ENCODE peak calls at places on chromosomes 11 and 22, in four cellular contexts. A is brain microvascular endothelial cell, K is choroid plexus epithelial cell, L is fibroblast of pulmonary artery. Q is an unnamed sample.

GRCh38 chr11:134560066-134560465 is 148.0 kb upstream of the B3GAT1 start:
- DNase-seq in L (no peak), K (no peak), A (no peak), Q (no peak)

GRCh38 chr11:2298795-2299747 is 2.6 kb downstream of the C11orf21 start:
- DNase-seq in K (peak; percentile 36), A (no peak), L (no peak), Q (no peak)

GRCh38 chr11:119481667-119482400 is 58.9 kb upstream of the THY1 start:
- DNase-seq in L (no peak), K (no peak), A (no peak), Q (no peak)

GRCh38 chr22:33658775-33659174 is 261.5 kb downstream of the LARGE1 start:
- DNase-seq in K (peak; percentile 74), A (peak; percentile 2), L (peak; percentile 90), Q (no peak)

GRCh38 chr11:36469063-36469462 is 41.0 kb downstream of the TRAF6 start:
- DNase-seq in K (peak; percentile 57), A (peak; percentile 60), L (peak; percentile 20), Q (no peak)

GRCh38 chr22:21651521-21652009 is 9.5 kb downstream of the SDF2L1 start:
- DNase-seq in K (no peak), L (no peak), A (no peak), Q (no peak)

GRCh38 chr22:37283393-37283937 is 1.2 kb downstream of the CYTH4 start:
- DNase-seq in K (no peak), L (no peak), A (no peak), Q (no peak)

GRCh38 chr11:113613619-113614018 is 92.5 kb downstream of the TMPRSS5 start:
- DNase-seq in K (no peak), A (no peak), L (no peak), Q (no peak)

GRCh38 chr11:48116843-48117242 is 99.8 kb upstream of the OR4B1 start:
- DNase-seq in K (peak; percentile 44), A (no peak), L (peak; percentile 48), Q (no peak)

GRCh38 chr22:30015229-30015797 is 65.0 kb upstream of the HORMAD2 start:
- DNase-seq in K (no peak), A (no peak), L (peak; percentile 38), Q (no peak)

GRCh38 chr22:46758098-46758497 is 4.4 kb upstream of the TBC1D22A start:
- DNase-seq in K (no peak), L (no peak), A (no peak), Q (no peak)

GRCh38 chr11:32529994-32530588 is 53.5 kb upstream of the EIF3M start:
- DNase-seq in L (no peak), K (no peak), A (no peak), Q (no peak)

GRCh38 chr11:20310137-20310536 is 53.4 kb upstream of the HTATIP2 start:
- DNase-seq in A (peak; percentile 1), L (no peak), K (peak; percentile 10), Q (no peak)

GRCh38 chr11:9861860-9862725 is 198.2 kb downstream of the SWAP70 start:
- DNase-seq in K (peak; percentile 95), A (peak; percentile 82), L (peak; percentile 81), Q (no peak)

GRCh38 chr11:124917115-124917637 is 1.9 kb upstream of the HEPN1 start:
- DNase-seq in A (no peak), L (peak; percentile 78), K (peak; percentile 88), Q (no peak)

GRCh38 chr22:47308886-47309285 is 546.4 kb downstream of the TBC1D22A start:
- DNase-seq in A (no peak), K (no peak), L (no peak), Q (no peak)

GRCh38 chr11:65637794-65638317 is at the start of gene SIPA1:
- DNase-seq in L (peak; percentile 91), K (peak; percentile 97), A (peak; percentile 81), Q (no peak)

GRCh38 chr11:60945295-60945667 is 6.7 kb downstream of the SLC15A3 start:
- DNase-seq in A (no peak), K (no peak), L (no peak), Q (no peak)

GRCh38 chr11:95091663-95092062 is 2.0 kb downstream of the ENDOD1 start:
- DNase-seq in A (no peak), K (no peak), L (no peak), Q (no peak)

GRCh38 chr22:47623056-47623739 is 860.7 kb downstream of the TBC1D22A start:
- DNase-seq in K (no peak), L (no peak), A (no peak), Q (no peak)

GRCh38 chr11:132318421-132319157 is 948.2 kb downstream of the NTM start:
- DNase-seq in L (peak; percentile 11), K (peak; percentile 66), A (peak; percentile 79), Q (no peak)

GRCh38 chr11:95152878-95153856 is 63.5 kb downstream of the ENDOD1 start:
- DNase-seq in A (no peak), L (no peak), K (no peak), Q (no peak)

GRCh38 chr22:38843716-38844660 is at the start of gene NPTXR:
- DNase-seq in K (no peak), L (peak; percentile 45), A (no peak), Q (peak; percentile 41)

GRCh38 chr11:76824083-76824939 is 36.4 kb upstream of the ACER3 start:
- DNase-seq in L (peak; percentile 84), K (no peak), A (no peak), Q (no peak)

GRCh38 chr22:47084226-47084625 is 321.8 kb downstream of the TBC1D22A start:
- DNase-seq in A (no peak), K (no peak), L (no peak), Q (no peak)

GRCh38 chr11:86447763-86448480 is 73.2 kb downstream of the CCDC81 start:
- DNase-seq in L (no peak), A (no peak), K (no peak), Q (no peak)

GRCh38 chr22:39237276-39238123 is 7.3 kb downstream of the PDGFB start:
- DNase-seq in L (no peak), A (no peak), K (no peak), Q (no peak)

GRCh38 chr11:61954106-61955030 is 4.2 kb downstream of the BEST1 start:
- DNase-seq in K (peak; percentile 40), A (no peak), L (no peak), Q (no peak)

GRCh38 chr22:42880815-42881214 is 23.7 kb upstream of the ARFGAP3 start:
- DNase-seq in K (no peak), A (no peak), L (no peak), Q (no peak)
- TF ChIP-seq CTCF in K (peak; percentile 47), A (peak; percentile 54), L (peak; percentile 15), Q (no peak)

GRCh38 chr11:27722945-27723344 is 22.7 kb upstream of the BDNF start:
- DNase-seq in L (no peak), A (peak; percentile 14), K (peak; percentile 32), Q (no peak)
- TF ChIP-seq CTCF in L (no peak), A (peak; percentile 21), K (no peak), Q (no peak)

GRCh38 chr11:79437981-79438630 is 2.7 kb downstream of the TENM4 start:
- DNase-seq in L (no peak), A (no peak), K (peak; percentile 16), Q (no peak)
- TF ChIP-seq CTCF in L (no peak), A (no peak), K (no peak), Q (no peak)

GRCh38 chr11:12259956-12260355 is 117.4 kb upstream of the PARVA start:
- DNase-seq in L (no peak), K (no peak), A (no peak), Q (no peak)
- TF ChIP-seq CTCF in L (no peak), K (no peak), A (no peak), Q (no peak)

GRCh38 chr22:17007257-17007656 is 765 bp downstream of the GAB4 start:
- DNase-seq in K (no peak), A (no peak), L (no peak), Q (no peak)
- TF ChIP-seq CTCF in K (no peak), A (no peak), L (no peak), Q (no peak)

DNA sequence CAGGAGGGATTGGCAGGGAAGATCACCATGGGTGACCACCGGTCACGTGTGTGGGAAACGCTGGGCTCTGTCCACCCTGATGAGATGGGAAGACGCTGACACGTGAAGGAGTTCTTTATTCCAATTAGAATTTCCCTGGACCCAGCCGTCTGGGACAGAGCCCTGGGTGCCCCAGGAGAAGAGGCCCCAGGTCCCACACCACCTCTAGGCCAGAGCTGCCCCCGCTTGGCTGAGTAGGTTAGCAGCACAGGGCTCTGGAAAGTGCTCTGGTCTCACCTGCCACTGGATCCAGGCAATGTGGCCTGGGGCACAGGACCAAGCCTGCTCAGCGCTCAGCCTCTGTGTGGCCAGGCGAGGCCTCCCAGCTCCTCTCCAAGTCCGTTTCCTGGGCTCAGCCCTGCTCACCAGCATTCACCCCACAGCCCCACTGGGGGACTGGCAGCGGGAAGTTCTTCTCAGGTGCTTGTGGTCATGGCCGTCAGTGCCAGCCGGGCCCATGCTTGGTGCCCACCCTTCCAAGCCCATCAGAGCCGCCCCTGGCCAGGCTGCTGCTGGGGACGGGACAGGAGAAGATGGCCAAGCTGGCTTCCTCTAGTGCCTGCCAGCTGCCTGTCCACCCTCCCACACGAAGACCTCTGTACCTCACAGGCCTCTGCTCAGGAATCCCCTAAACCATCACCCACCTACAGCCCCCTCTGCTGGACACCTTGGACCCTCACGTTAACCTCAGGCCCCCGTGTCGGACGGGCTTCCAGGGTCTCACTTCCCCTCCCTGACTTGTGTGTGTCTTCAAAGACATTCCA is 62.5 kb upstream of the FGF3 start:
- DNase-seq in K (no peak), L (no peak), A (no peak), Q (no peak)
- TF ChIP-seq CTCF in K (peak; percentile 25), L (peak; percentile 2), A (peak; percentile 31), Q (no peak)

GRCh38 chr11:84899740-84900139 is 727.4 kb downstream of the DLG2 start:
- DNase-seq in A (peak; percentile 30), L (no peak), K (peak; percentile 50), Q (no peak)
- TF ChIP-seq CTCF in A (peak; percentile 71), L (no peak), K (peak; percentile 53), Q (peak; percentile 6)

DNA sequence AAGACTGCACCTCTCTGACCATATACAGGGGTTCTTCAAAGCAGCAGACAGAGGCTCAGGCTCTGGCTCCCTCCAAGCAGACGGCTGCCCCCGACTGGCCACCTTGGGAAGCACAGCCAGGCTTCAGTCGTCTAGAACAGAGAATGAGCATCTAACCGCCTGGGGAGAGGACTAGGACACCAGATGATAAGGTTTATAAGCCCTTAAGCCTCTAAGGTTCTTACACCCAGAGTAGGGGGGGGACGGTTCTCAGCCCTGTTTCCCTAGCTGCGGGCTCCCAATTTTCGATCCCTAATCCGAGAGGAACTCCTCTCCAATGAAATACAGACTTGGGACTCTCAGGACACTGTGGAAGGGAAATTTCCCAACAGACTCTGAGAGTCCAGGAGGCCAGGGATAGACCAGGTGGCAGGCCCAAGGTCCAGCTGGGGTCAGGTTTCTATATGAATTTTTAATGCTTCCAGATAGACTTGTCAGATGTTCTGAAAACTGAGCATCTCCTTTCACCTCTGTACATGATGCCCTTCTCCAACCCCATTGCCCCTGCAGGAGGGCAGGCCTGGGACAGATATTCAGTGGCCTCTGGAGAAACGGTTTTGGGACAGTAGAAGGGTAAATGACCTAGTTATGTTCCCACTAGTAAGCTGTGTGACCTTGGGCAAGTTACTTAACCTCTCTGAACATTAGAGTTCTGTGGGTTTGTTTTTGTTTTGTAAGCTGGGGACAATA is 20.2 kb downstream of the RTN4RL2 start:
- DNase-seq in A (peak; percentile 29), L (peak; percentile 62), K (peak; percentile 68), Q (peak; percentile 96)
- TF ChIP-seq CTCF in A (peak; percentile 90), L (peak; percentile 90), K (peak; percentile 83), Q (peak; percentile 97)

Q was measured in D721Med.